ENCODE peak calls at places on chromosomes 6 and 20, in ten cellular contexts. U, C, G, B, X, S, A, V, L and E are unnamed samples.

GRCh38 chr6:24547243-24547642 is 52.5 kb downstream of the ALDH5A1 start:
- DNase-seq in V (peak), G (peak), L (no peak), B (no peak), C (no peak), S (no peak), U (no peak), A (no peak), X (no peak), E (no peak)

GRCh38 chr6:119126140-119126539 is 47.7 kb upstream of the FAM184A start:
- DNase-seq in X (no peak), V (no peak), S (no peak), L (no peak), G (no peak), U (no peak), A (no peak), C (no peak), B (no peak), E (no peak)

GRCh38 chr20:52056203-52057062 is 135.1 kb downstream of the ZFP64 start:
- DNase-seq in X (peak), A (no peak), C (no peak), S (no peak), V (peak), U (no peak), B (no peak), L (peak), G (no peak), E (no peak)

GRCh38 chr6:155272353-155273222 is 8.8 kb downstream of the CLDN20 start:
- DNase-seq in S (no peak), A (no peak), B (no peak), G (no peak), X (no peak), C (no peak), L (no peak), V (peak), U (no peak), E (no peak)

GRCh38 chr6:81265106-81265505 is 487.4 kb downstream of the TENT5A start:
- DNase-seq in G (no peak), V (peak), C (no peak), L (peak), S (no peak), A (peak), U (no peak), B (no peak), X (no peak), E (no peak)

GRCh38 chr6:11672669-11673068 is 105.9 kb downstream of the ADTRP start:
- DNase-seq in L (no peak), X (no peak), A (no peak), S (no peak), U (no peak), B (no peak), G (no peak), C (no peak), V (no peak), E (no peak)

GRCh38 chr6:16676978-16677377 is 84.3 kb downstream of the ATXN1 start:
- DNase-seq in U (peak), V (peak), L (peak), A (no peak), G (no peak), B (no peak), X (no peak), C (no peak), S (no peak), E (no peak)

GRCh38 chr6:53714395-53714794 is 48.8 kb upstream of the KLHL31 start:
- DNase-seq in X (no peak), L (no peak), C (no peak), U (no peak), S (no peak), G (no peak), B (no peak), V (no peak), A (no peak), E (no peak)

GRCh38 chr6:142683688-142684087 is 261.3 kb downstream of the HIVEP2 start:
- DNase-seq in L (no peak), C (no peak), S (no peak), U (no peak), A (no peak), G (no peak), X (no peak), B (no peak), V (no peak), E (no peak)

GRCh38 chr6:129744201-129744879 is 34.4 kb upstream of the ARHGAP18 start:
- DNase-seq in C (peak), A (no peak), V (peak), L (peak), X (no peak), S (no peak), B (no peak), U (no peak), G (no peak), E (no peak)

GRCh38 chr6:25244865-25245264 is 34.3 kb upstream of the CARMIL1 start:
- DNase-seq in C (no peak), A (no peak), G (no peak), S (no peak), V (no peak), B (no peak), X (no peak), L (no peak), U (no peak), E (no peak)

GRCh38 chr6:14380421-14380820 is 262.8 kb downstream of the CD83 start:
- DNase-seq in L (no peak), C (no peak), G (no peak), U (no peak), S (no peak), B (no peak), X (no peak), A (no peak), V (no peak), E (no peak)

GRCh38 chr6:75431379-75431778 is 62.2 kb downstream of the FILIP1 start:
- DNase-seq in X (no peak), S (no peak), B (no peak), G (no peak), U (no peak), A (peak), L (no peak), C (no peak), V (peak), E (peak)

GRCh38 chr6:116543149-116543548 is 2.3 kb downstream of the TRAPPC3L start:
- DNase-seq in B (no peak), X (no peak), V (no peak), C (no peak), U (no peak), L (no peak), S (no peak), A (no peak), G (no peak), E (no peak)

GRCh38 chr6:111605100-111605748 is 454 bp downstream of the TRAF3IP2 start:
- DNase-seq in C (peak), G (peak), A (peak), B (no peak), X (no peak), L (peak), V (peak), U (peak), S (peak), E (peak)

GRCh38 chr20:42639140-42639539 is 550.6 kb downstream of the PTPRT start:
- DNase-seq in C (no peak), S (no peak), A (no peak), V (no peak), L (no peak), B (no peak), G (no peak), U (no peak), X (no peak), E (no peak)

GRCh38 chr6:45423111-45423900 is 45.6 kb upstream of the SUPT3H start:
- DNase-seq in S (no peak), B (no peak), A (peak), G (peak), X (no peak), C (peak), L (no peak), V (peak), U (peak), E (peak)

GRCh38 chr6:134534708-134535149 is 216.8 kb upstream of the SGK1 start:
- DNase-seq in V (peak), X (peak), B (no peak), C (no peak), L (no peak), U (no peak), S (no peak), G (no peak), A (no peak), E (no peak)

GRCh38 chr6:32375739-32376529 is 4.2 kb upstream of the TSBP1 start:
- DNase-seq in B (no peak), A (no peak), X (no peak), G (no peak), C (no peak), U (no peak), V (no peak), S (no peak), L (no peak), E (no peak)

GRCh38 chr20:7770046-7770445 is 170.2 kb downstream of the HAO1 start:
- DNase-seq in U (no peak), A (no peak), V (no peak), S (no peak), B (no peak), C (no peak), G (no peak), L (no peak), X (no peak), E (no peak)

GRCh38 chr20:46394872-46395470 is 11.4 kb downstream of the ELMO2 start:
- DNase-seq in L (no peak), V (no peak), A (no peak), X (no peak), U (no peak), S (no peak), B (no peak), G (no peak), C (no peak), E (no peak)

GRCh38 chr6:118889163-118889562 is 4.8 kb upstream of the ASF1A start:
- DNase-seq in B (no peak), A (no peak), S (no peak), L (no peak), V (no peak), C (no peak), G (no peak), X (no peak), U (no peak), E (no peak)

GRCh38 chr6:105991561-105992314 is 94.4 kb upstream of the PRDM1 start:
- DNase-seq in L (no peak), X (no peak), C (peak), U (peak), B (no peak), A (no peak), V (peak), S (peak), G (peak), E (no peak)

GRCh38 chr6:52371656-52372151 is 9.8 kb downstream of the PAQR8 start:
- DNase-seq in X (no peak), C (no peak), V (peak), S (no peak), B (no peak), U (no peak), A (no peak), L (no peak), G (no peak), E (no peak)

GRCh38 chr6:21666200-21666671 is 72.7 kb downstream of the SOX4 start:
- DNase-seq in C (peak), A (peak), S (peak), B (peak), L (no peak), X (no peak), V (no peak), G (peak), U (no peak), E (peak)

GRCh38 chr6:112910256-112910655 is 563.1 kb downstream of the RFPL4B start:
- DNase-seq in L (peak), G (no peak), A (no peak), B (no peak), C (no peak), X (no peak), V (peak), S (no peak), U (no peak), E (no peak)

DNA sequence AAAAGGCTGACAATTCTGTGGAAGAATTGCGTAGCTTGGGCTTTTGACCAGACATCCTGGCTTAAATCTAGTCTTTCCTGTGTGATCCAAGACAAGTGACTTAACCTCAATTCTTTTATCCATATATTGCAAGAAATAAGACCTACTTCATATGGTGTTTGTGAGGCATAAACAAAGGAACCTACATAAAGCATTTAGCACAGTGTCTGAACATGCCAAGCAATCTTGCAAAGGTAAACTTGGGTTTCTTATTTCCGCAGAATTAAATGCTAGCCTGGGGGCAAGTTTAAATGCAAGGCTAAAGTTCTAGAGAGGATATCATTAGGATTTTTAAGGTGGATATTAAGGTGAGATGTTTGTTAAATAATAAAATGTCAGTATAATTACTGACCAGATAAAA is 47.9 kb downstream of the HDDC2 start:
- DNase-seq in V (no peak), G (no peak), A (no peak), L (no peak), X (no peak), U (no peak), S (no peak), B (no peak), C (no peak), E (no peak)
- H3K4me3 ChIP-seq in V (no peak), G (no peak), A (no peak), L (no peak), X (no peak), U (no peak), S (no peak), B (no peak), C (no peak), E (no peak)

GRCh38 chr20:61802721-61803311 is 262.9 kb downstream of the TAF4 start:
- DNase-seq in A (no peak), U (no peak), V (no peak), L (no peak), X (no peak), C (peak), S (no peak), G (peak), B (no peak), E (no peak)

GRCh38 chr20:61804896-61805295 is 260.8 kb downstream of the TAF4 start:
- DNase-seq in G (peak), L (no peak), A (no peak), S (no peak), V (no peak), U (no peak), X (no peak), B (no peak), C (peak), E (no peak)

GRCh38 chr20:61801857-61802442 is 263.7 kb downstream of the TAF4 start:
- DNase-seq in B (no peak), A (no peak), G (peak), C (no peak), U (no peak), X (no peak), L (no peak), V (no peak), S (no peak), E (no peak)

GRCh38 chr20:61803903-61804804 is 261.5 kb downstream of the TAF4 start:
- DNase-seq in S (no peak), L (no peak), B (no peak), C (peak), G (peak), V (peak), U (peak), A (no peak), X (no peak), E (no peak)

GRCh38 chr20:61803416-61803902 is 262.2 kb downstream of the TAF4 start:
- DNase-seq in B (no peak), V (no peak), U (no peak), L (no peak), A (no peak), G (peak), S (no peak), X (no peak), C (peak), E (no peak)
- H3K4me3 ChIP-seq in B (no peak), V (no peak), U (no peak), L (no peak), A (no peak), G (no peak), S (no peak), X (peak), C (no peak), E (no peak)

DNA sequence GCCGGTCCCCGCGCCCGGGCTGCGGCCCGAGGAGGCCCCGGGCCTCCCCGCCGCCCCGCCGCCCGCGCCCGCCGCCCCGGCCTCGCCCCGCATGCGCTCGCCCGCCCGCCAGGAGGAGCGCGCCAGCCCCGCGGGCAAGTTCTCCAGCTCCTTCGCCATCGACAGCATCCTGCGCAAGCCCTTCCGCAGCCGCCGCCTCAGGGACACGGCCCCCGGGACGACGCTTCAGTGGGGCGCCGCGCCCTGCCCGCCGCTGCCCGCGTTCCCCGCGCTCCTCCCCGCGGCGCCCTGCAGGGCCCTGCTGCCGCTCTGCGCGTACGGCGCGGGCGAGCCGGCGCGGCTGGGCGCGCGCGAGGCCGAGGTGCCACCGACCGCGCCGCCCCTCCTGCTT is 1.5 kb downstream of the FOXQ1 start:
- DNase-seq in G (no peak), V (no peak), U (no peak), B (no peak), C (no peak), L (no peak), S (no peak), X (no peak), A (no peak), E (no peak)
- H3K4me3 ChIP-seq in G (peak), V (peak), U (no peak), B (peak), C (no peak), L (peak), S (no peak), X (peak), A (no peak), E (no peak)

GRCh38 chr20:32285082-32285620 is 7.7 kb downstream of the KIF3B start:
- DNase-seq in L (no peak), U (no peak), V (no peak), A (no peak), G (no peak), X (no peak), S (no peak), B (no peak), C (no peak), E (no peak)
- H3K4me3 ChIP-seq in L (no peak), U (no peak), V (no peak), A (no peak), G (no peak), X (no peak), S (no peak), B (no peak), C (no peak), E (no peak)